ENCODE peak calls at places on chromosomes 4 and X, in nine cellular contexts. M is psoas muscle, Y is cardiac fibroblast, T is IMR-90, C is mesenchymal stem cell, I is cardiac muscle cell, K is astrocyte of the cerebellum, X is osteoblast, E is esophagus squamous epithelium. G is an unnamed sample.

GRCh38 chr4:89411539-89411938 is 103.9 kb upstream of the GPRIN3 start:
- DNase-seq in Y (no peak), M (no peak), T (peak; percentile 0), I (no peak), X (no peak), E (no peak), K (no peak), C (no peak), G (no peak)

GRCh38 chr4:70703695-70704332 is 15.5 kb downstream of the UTP3 start:
- DNase-seq in T (peak; percentile 83), Y (peak; percentile 34), X (peak; percentile 71), M (no peak), K (no peak), I (no peak), C (peak; percentile 51), E (no peak), G (peak; percentile 75)

GRCh38 chr4:2768921-2769336 is 12.8 kb upstream of the TNIP2 start:
- DNase-seq in I (no peak), E (no peak), K (no peak), X (peak; percentile 76), T (no peak), C (peak; percentile 39), Y (no peak), M (no peak), G (no peak)

GRCh38 chr4:19930742-19931141 is 321.0 kb upstream of the SLIT2 start:
- DNase-seq in T (no peak), C (no peak), Y (no peak), X (no peak), E (no peak), M (no peak), K (no peak), I (no peak), G (no peak)

GRCh38 chrX:74259879-74260491 is 44.0 kb upstream of the ZCCHC13 start:
- DNase-seq in T (no peak), I (no peak), X (no peak), K (no peak), M (no peak), C (no peak), Y (no peak), E (no peak), G (no peak)

GRCh38 chr4:6986067-6986780 is 56.9 kb upstream of the TADA2B start:
- DNase-seq in K (peak; percentile 81), E (no peak), C (peak; percentile 69), X (peak; percentile 90), I (peak; percentile 22), T (peak; percentile 84), Y (peak; percentile 76), M (no peak), G (peak; percentile 67)

GRCh38 chrX:123525131-123525725 is 207.6 kb downstream of the THOC2 start:
- DNase-seq in E (no peak), I (no peak), K (no peak), C (no peak), X (no peak), M (no peak), T (no peak), Y (no peak), G (no peak)

GRCh38 chr4:104751468-104751867 is 256.8 kb upstream of the CXXC4 start:
- DNase-seq in K (no peak), Y (no peak), I (no peak), E (no peak), T (no peak), X (no peak), M (no peak), C (no peak), G (no peak)

GRCh38 chrX:47093248-47093647 is 15.0 kb downstream of the RGN start:
- DNase-seq in K (peak; percentile 8), E (no peak), M (no peak), I (peak; percentile 39), Y (peak; percentile 54), T (peak; percentile 55), X (no peak), C (peak; percentile 22), G (no peak)

GRCh38 chr4:159446266-159446976 is 343.5 kb downstream of the RAPGEF2 start:
- DNase-seq in I (peak; percentile 80), T (peak; percentile 84), Y (peak; percentile 86), K (peak; percentile 63), X (peak; percentile 67), E (no peak), M (no peak), C (peak; percentile 84), G (peak; percentile 54)

GRCh38 chr4:94758141-94758699 is 465 bp downstream of the BMPR1B start:
- DNase-seq in M (peak; percentile 37), C (peak; percentile 26), Y (peak; percentile 47), K (no peak), X (peak; percentile 90), I (no peak), E (no peak), T (no peak), G (peak; percentile 23)
- H3K4me3 ChIP-seq in M (peak overlapping the region; percentile 75), C (peak overlapping the region; percentile 81), Y (peak overlapping the region; percentile 59), K (peak overlapping the region; percentile 58), X (peak overlapping the region; percentile 69), I (peak overlapping the region; percentile 37), E (peak overlapping the region; percentile 74), T (peak overlapping the region; percentile 42), G (peak overlapping the region; percentile 51)

DNA sequence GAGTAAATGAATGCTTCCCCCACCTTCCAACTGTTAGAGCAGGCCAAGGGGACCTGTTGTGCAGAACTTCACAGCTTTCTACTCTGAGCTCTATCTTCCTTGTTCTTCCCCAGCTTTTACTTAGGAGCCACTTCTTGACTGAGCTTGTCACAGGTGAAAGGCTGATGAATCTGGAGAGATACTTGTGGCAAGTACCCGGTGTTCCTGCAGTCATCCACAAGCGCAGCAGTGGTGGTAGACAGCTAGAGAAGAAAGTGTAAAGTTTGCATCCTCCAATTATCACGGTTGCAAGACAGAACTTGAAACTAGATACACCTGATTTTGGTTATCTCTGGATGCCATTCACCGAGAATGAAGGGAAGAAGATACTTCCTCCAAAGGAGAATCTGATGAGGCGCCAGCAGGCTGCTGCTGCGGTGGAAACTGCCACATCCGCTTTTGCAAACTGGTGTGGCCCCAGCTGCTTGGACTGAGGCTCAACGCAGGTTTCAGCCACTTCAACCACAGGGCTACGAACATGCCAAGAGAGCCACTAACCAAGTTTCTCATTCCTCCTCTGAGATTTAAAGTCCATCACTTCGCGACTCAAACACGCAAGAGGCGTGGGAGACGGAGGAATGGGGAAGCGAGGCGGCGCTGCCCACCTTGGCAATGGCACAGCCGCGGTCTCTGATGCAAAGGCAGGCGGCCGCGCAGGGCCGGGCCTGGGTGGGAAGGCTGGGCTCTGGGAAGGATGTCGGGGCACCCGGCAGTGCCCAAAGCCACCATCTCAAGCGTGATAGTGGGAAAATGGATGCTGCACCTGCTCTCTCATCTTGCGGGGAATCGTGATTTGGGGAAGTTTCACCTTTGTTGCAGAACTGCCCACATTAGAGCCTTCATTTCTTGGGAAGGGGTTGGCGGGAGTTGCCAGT is 1.3 kb upstream of the FHIP1A start:
- DNase-seq in C (peak; percentile 3), E (peak; percentile 4), T (no peak), K (no peak), Y (no peak), I (no peak), X (peak; percentile 83), M (peak; percentile 24), G (no peak)
- H3K4me3 ChIP-seq in C (peak overlapping the region; percentile 83), E (peak overlapping the region; percentile 76), T (no peak overlapping the region), K (peak overlapping the region; percentile 59), Y (peak overlapping the region; percentile 56), I (peak overlapping the region; percentile 62), X (peak overlapping the region; percentile 70), M (peak overlapping the region; percentile 74), G (peak overlapping the region; percentile 64)

GRCh38 chr4:162056947-162057346 is 106.9 kb downstream of the FSTL5 start:
- DNase-seq in T (no peak), X (no peak), E (no peak), K (no peak), C (no peak), I (peak; percentile 78), M (no peak), Y (no peak), G (no peak)
- H3K4me3 ChIP-seq in T (no peak overlapping the region), X (no peak overlapping the region), E (no peak overlapping the region), K (no peak overlapping the region), C (no peak overlapping the region), I (no peak overlapping the region), M (no peak overlapping the region), Y (no peak overlapping the region), G (no peak overlapping the region)

DNA sequence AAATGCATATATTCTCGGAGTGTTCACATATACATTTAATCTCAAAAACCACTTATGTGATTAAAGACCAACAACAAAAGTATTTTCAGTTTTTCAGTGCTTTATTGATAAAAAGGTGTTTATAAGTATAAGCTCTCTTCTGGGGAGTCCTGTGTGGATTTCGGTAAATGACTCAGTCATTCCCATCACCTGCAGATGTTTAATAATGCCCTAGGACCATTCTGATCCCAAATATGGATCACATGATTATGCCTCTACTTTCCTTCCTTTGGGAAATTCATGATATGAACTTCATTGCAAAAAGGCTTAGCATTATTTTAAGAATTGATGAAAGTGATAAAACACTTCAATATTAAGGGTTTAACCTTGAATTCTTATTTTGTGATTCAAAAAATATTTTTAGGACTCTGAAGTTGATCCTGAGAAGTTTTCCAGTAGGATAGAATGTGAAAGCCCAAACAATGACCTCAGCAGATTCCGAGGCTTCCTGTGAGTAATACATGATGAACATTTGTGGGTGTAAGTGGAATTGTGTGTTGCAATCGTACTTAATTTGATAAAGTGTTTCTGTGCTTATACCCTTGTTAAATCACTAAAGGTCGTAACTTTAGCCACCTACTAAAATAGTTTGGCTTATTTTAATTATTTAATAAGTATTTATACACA is 40.2 kb downstream of the ATP10D start:
- DNase-seq in I (no peak), Y (peak; percentile 94), X (no peak), K (peak; percentile 91), C (peak; percentile 94), T (peak; percentile 97), M (no peak), E (no peak), G (peak; percentile 88)
- H3K4me3 ChIP-seq in I (no peak overlapping the region), Y (no peak overlapping the region), X (no peak overlapping the region), K (no peak overlapping the region), C (peak overlapping the region; percentile 42), T (no peak overlapping the region), M (no peak overlapping the region), E (no peak overlapping the region), G (no peak overlapping the region)

GRCh38 chr4:155759372-155760252 is 791 bp downstream of the GUCY1B1 start:
- DNase-seq in Y (peak; percentile 51), X (peak; percentile 82), E (no peak), M (peak; percentile 68), I (peak; percentile 69), K (no peak), C (peak; percentile 47), T (peak; percentile 16), G (peak; percentile 43)
- H3K4me3 ChIP-seq in Y (peak overlapping the region; percentile 62), X (peak overlapping the region; percentile 74), E (peak overlapping the region; percentile 83), M (peak overlapping the region; percentile 76), I (peak overlapping the region; percentile 49), K (peak overlapping the region; percentile 66), C (peak overlapping the region; percentile 84), T (peak overlapping the region; percentile 67), G (peak overlapping the region; percentile 82)

G was measured in foreskin fibroblast.